ENCODE peak calls at places on chromosomes 7 and 10, in ten cellular contexts. P is heart left ventricle, X is stomach, R is suprapubic skin, M is transverse colon, G is uterus, K is right lobe of liver, U is gastrocnemius medialis, D is H54, L is H1. Q is an unnamed sample.

GRCh38 chr7:44071726-44072363 is 6.5 kb upstream of the PGAM2 start:
- DNase-seq in X (no peak), L (no peak), M (peak), R (no peak), P (no peak), U (no peak), G (no peak), K (no peak), D (no peak), Q (peak)

GRCh38 chr7:8418627-8419245 is 14.7 kb upstream of the NXPH1 start:
- DNase-seq in K (peak), D (no peak), P (peak), U (no peak), M (peak), R (no peak), X (peak), G (no peak), L (no peak), Q (no peak)

GRCh38 chr10:28807760-28808613 is 130.7 kb downstream of the BAMBI start:
- DNase-seq in K (no peak), R (no peak), U (no peak), M (no peak), G (peak), L (no peak), P (no peak), D (no peak), X (no peak), Q (no peak)

GRCh38 chr10:76998451-76998850 is 639.2 kb downstream of the KCNMA1 start:
- DNase-seq in K (no peak), P (no peak), G (no peak), D (no peak), U (no peak), L (no peak), X (no peak), R (no peak), M (no peak), Q (no peak)

GRCh38 chr7:96287168-96287567 is 34.7 kb downstream of the SLC25A13 start:
- DNase-seq in L (no peak), X (no peak), M (no peak), G (no peak), K (no peak), P (no peak), D (no peak), R (no peak), U (no peak), Q (no peak)

GRCh38 chr7:90520484-90520883 is 51.0 kb downstream of the PTTG1IP2 start:
- DNase-seq in X (no peak), L (no peak), U (no peak), P (no peak), K (no peak), R (no peak), D (no peak), M (no peak), G (no peak), Q (no peak)

GRCh38 chr10:61592581-61592980 is 70.1 kb upstream of the CABCOCO1 start:
- DNase-seq in G (no peak), P (no peak), K (no peak), M (no peak), R (no peak), L (no peak), X (peak), D (no peak), U (no peak), Q (no peak)

GRCh38 chr10:121910673-121911420 is 17.0 kb downstream of the ATE1 start:
- DNase-seq in D (no peak), R (no peak), X (no peak), U (no peak), L (no peak), P (no peak), K (no peak), M (no peak), G (no peak), Q (no peak)

GRCh38 chr7:130353196-130353595 is 8.6 kb downstream of the CPA5 start:
- DNase-seq in K (no peak), M (no peak), R (peak), L (no peak), G (no peak), X (no peak), P (no peak), U (no peak), D (no peak), Q (no peak)

GRCh38 chr7:130356760-130357611 is 12.4 kb downstream of the CPA5 start:
- DNase-seq in X (no peak), R (peak), L (no peak), K (no peak), M (peak), U (peak), D (no peak), P (no peak), G (peak), Q (no peak)

GRCh38 chr7:130358471-130358870 is 13.9 kb downstream of the CPA5 start:
- DNase-seq in K (no peak), L (no peak), M (no peak), P (no peak), G (no peak), X (no peak), R (no peak), D (no peak), U (no peak), Q (no peak)

GRCh38 chr7:130359276-130359857 is 14.8 kb downstream of the CPA5 start:
- DNase-seq in P (no peak), K (no peak), M (no peak), G (no peak), L (no peak), D (no peak), R (no peak), U (no peak), X (no peak), Q (no peak)

GRCh38 chr7:130356121-130356759 is 11.6 kb downstream of the CPA5 start:
- DNase-seq in L (peak), R (peak), X (no peak), K (no peak), P (peak), G (peak), U (no peak), M (peak), D (peak), Q (no peak)
- TF ChIP-seq POLR2A in L (no peak), R (no peak), X (no peak), K (no peak), P (no peak), G (no peak), U (no peak), M (no peak), D (peak), Q (no peak)

DNA sequence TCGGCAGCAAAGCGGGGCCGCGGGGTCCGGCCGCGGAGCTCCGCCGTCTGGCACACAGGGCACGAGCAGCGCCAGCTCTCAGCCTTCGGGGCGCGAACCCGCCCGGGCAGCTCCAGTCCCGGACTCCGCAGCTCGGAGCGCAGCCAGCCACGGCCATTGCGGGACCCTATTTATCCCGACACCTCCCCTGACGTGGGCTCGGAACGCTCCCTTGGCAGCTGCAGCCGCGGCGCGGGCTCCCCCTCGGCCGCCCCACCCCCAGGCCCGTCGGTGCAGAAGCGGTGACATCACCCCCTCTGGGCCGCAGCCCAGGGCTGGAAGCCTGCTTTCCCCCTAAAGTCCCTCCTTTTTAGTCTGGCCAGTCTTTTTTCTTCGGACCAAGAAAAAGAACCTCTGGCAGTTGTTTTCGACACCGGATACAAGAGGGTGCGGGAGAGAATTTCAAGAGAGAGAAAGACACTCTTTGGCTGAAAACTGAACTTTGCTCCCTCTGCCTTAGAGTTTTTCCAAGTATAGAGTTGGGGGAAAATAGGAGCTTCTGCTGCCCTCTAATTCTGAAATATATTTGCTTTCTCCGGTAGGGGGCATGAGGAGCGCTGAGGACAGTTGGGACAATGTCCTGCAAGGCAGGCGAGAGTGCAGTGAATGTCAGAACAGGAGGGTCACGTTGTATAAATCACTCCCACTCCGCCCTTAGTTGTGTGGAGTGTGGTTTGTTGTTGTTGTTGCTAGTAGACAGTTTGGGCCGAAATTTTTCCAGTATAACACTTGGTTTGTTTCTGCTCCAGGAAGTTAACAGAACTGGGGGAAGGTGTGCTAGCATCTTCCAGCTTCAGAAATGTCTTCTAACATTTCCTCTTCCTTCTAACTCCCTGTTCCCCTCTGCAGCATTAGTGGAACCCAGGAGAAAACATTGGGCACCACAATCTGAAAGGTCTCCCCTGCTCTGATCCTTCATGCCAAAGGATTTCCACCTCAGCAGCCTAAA is at the start of gene SFRP4:
- DNase-seq in K (peak), R (no peak), M (peak), U (no peak), P (peak), X (no peak), G (peak), L (no peak), D (peak), Q (peak)
- TF ChIP-seq POLR2A in K (no peak), R (no peak), M (no peak), U (no peak), P (no peak), X (no peak), G (no peak), L (no peak), D (no peak), Q (no peak)

GRCh38 chr7:54343511-54343910 is 198.7 kb upstream of the VSTM2A start:
- DNase-seq in P (no peak), R (no peak), G (no peak), K (no peak), M (no peak), X (no peak), U (no peak), L (no peak), D (no peak), Q (no peak)

GRCh38 chr7:54342458-54342857 is 199.7 kb upstream of the VSTM2A start:
- DNase-seq in M (no peak), P (no peak), G (no peak), L (no peak), D (no peak), X (no peak), K (no peak), R (no peak), U (no peak), Q (no peak)

GRCh38 chr7:54349259-54349658 is 192.9 kb upstream of the VSTM2A start:
- DNase-seq in R (no peak), X (no peak), U (no peak), M (no peak), K (no peak), D (peak), L (no peak), G (no peak), P (no peak), Q (no peak)

GRCh38 chr7:54345746-54346145 is 196.4 kb upstream of the VSTM2A start:
- DNase-seq in U (no peak), M (no peak), K (no peak), L (no peak), R (no peak), D (no peak), P (no peak), G (no peak), X (no peak), Q (no peak)
- TF ChIP-seq POLR2A in U (no peak), M (no peak), K (no peak), L (no peak), R (no peak), D (no peak), P (no peak), G (no peak), X (no peak), Q (no peak)

DNA sequence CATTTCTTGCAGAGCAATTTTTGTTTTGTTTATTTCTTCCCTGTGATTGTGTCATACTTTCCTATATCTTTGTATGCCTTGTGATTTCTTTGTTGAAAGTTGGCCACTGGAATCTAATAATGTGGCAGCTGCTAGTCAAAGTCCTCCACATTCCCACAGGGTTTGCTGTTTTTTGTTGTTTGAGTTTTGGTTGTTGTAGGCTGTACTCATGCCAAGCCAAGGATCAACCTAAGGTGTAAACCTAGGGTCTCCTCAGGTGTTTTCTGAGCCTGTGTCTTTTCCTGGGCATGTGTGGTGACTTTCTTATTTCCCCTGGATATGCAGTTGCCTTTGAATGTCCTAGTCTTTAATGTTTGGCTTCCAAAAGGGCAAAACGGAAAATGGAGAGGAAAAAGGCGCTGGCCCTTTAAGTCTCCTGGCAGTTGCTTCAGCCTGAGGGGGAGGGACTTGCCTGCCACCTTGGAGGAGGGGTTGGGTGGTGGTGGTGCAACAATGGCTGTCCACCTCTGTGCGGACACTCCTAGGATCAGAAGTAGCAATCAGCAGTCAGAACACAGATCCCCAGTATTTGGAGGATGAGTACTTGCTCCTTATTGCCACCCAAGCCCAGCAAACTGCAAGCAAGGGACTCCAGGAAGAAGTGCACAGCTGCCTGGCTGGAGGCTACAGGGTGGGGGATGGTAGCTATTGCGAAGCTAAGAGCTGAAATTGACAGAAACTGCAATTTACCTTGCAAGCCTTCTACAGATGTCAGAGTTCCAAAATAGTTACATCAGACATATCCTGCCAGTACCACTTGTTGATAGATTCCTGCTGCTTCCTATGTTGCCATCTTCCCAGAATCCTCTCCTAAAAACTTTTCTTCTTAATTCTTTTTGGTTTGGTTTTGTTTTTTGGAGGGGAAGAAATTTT is 5.6 kb upstream of the ZNF518A start:
- DNase-seq in X (peak), K (peak), L (peak), P (no peak), D (peak), M (peak), G (no peak), R (no peak), U (no peak), Q (peak)
- TF ChIP-seq POLR2A in X (no peak), K (no peak), L (no peak), P (no peak), D (peak), M (peak), G (no peak), R (no peak), U (no peak), Q (peak)

GRCh38 chr10:113679463-113680171 is at the start of gene CASP7:
- DNase-seq in P (peak), L (peak), G (peak), M (peak), D (peak), U (peak), X (peak), K (peak), R (peak), Q (peak)
- TF ChIP-seq POLR2A in P (no peak), L (no peak), G (peak), M (peak), D (peak), U (peak), X (no peak), K (peak), R (no peak), Q (peak)

DNA sequence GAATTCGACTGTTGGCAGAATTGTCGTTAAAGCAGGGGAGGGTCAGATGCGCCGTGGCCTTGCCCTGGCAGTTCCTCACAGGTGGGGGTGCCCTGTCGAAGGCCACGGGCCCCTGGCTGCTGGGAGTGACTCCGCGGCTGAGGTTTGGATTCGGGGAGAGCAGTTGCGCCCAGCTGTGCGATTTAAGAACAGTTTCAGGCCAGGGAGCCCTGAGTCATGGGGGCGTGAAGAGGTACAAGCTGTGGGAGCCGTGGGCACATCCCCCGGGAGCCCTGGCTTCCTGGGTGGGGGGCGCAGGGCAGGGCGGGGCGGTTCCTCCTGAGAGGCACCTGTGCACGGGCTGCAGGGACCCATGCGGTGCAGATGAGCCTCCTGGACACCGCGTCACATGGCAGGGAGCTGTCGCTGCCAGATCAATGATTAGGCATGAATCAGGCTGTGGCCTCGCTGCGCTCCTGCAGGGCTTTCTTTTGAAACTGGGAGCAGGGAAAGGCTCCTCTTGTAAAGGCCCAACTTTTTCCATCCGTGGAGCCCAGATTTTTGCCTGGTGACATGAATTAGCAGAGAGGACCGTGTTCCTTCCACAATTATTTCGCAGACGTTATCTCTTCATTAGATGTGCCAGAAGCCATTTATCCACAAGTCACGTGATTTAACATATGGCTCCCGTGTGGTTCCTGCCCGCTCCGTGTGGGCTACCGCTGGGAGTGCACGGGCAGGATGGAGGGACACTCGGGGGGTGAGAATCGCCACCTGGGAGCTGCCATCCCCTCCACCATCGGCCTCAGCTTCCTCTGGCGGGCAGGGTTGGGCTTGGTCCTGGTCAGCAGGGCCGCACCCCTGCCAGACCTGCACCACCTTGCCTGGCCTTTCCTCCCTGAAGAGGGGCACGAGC is 918 bp downstream of the PWWP2B start:
- DNase-seq in K (peak), M (peak), X (peak), L (no peak), P (no peak), U (no peak), R (no peak), G (no peak), D (peak), Q (peak)
- TF ChIP-seq POLR2A in K (no peak), M (no peak), X (no peak), L (no peak), P (no peak), U (no peak), R (no peak), G (no peak), D (no peak), Q (no peak)